ENCODE peak calls at places on chromosomes 1 and 21, in nine cellular contexts. One of them, this sample, is unnamed.

GRCh38 chr1:60583696-60584095 is 498.7 kb upstream of the NFIA start:
- DNase-seq in AG10803: no peak
- DNase-seq in colonic mucosa: no peak
- DNase-seq in right atrium auricular region: no peak
- DNase-seq in HFFc6: no peak
- DNase-seq in psoas muscle: no peak
- DNase-seq in fibroblast of pulmonary artery: no peak
- DNase-seq in lower lobe of right lung: no peak
- DNase-seq in esophagus squamous epithelium: no peak
- DNase-seq in this sample: no peak

GRCh38 chr21:43294194-43294902 is 125.5 kb downstream of the CRYAA start:
- DNase-seq in AG10803: no peak
- DNase-seq in colonic mucosa: no peak
- DNase-seq in right atrium auricular region: no peak
- DNase-seq in HFFc6: no peak
- DNase-seq in psoas muscle: no peak
- DNase-seq in fibroblast of pulmonary artery: no peak
- DNase-seq in lower lobe of right lung: no peak
- DNase-seq in esophagus squamous epithelium: no peak
- DNase-seq in this sample: no peak

GRCh38 chr1:246335126-246335525 is 172.0 kb downstream of the SMYD3 start:
- DNase-seq in AG10803: no peak
- DNase-seq in colonic mucosa: no peak
- DNase-seq in right atrium auricular region: no peak
- DNase-seq in HFFc6: no peak
- DNase-seq in psoas muscle: no peak
- DNase-seq in fibroblast of pulmonary artery: no peak
- DNase-seq in lower lobe of right lung: no peak
- DNase-seq in esophagus squamous epithelium: no peak
- DNase-seq in this sample: no peak

GRCh38 chr1:14553711-14554110 is 44.8 kb upstream of the KAZN start:
- DNase-seq in AG10803: no peak
- DNase-seq in colonic mucosa: no peak
- DNase-seq in right atrium auricular region: peak; percentile 72
- DNase-seq in HFFc6: no peak
- DNase-seq in psoas muscle: no peak
- DNase-seq in fibroblast of pulmonary artery: no peak
- DNase-seq in lower lobe of right lung: no peak
- DNase-seq in esophagus squamous epithelium: no peak
- DNase-seq in this sample: no peak

GRCh38 chr1:11062965-11063401 is 3.2 kb upstream of the SRM start:
- DNase-seq in AG10803: peak; percentile 94
- DNase-seq in colonic mucosa: no peak
- DNase-seq in right atrium auricular region: no peak
- DNase-seq in HFFc6: no peak
- DNase-seq in psoas muscle: peak; percentile 14
- DNase-seq in fibroblast of pulmonary artery: no peak
- DNase-seq in lower lobe of right lung: no peak
- DNase-seq in esophagus squamous epithelium: no peak
- DNase-seq in this sample: peak; percentile 82

GRCh38 chr1:167631987-167632680 is 2.1 kb downstream of the RCSD1 start:
- DNase-seq in AG10803: no peak
- DNase-seq in colonic mucosa: no peak
- DNase-seq in right atrium auricular region: no peak
- DNase-seq in HFFc6: no peak
- DNase-seq in psoas muscle: no peak
- DNase-seq in fibroblast of pulmonary artery: peak; percentile 49
- DNase-seq in lower lobe of right lung: no peak
- DNase-seq in esophagus squamous epithelium: no peak
- DNase-seq in this sample: peak; percentile 62

GRCh38 chr1:85601930-85602329 is 21.4 kb downstream of the CCN1 start:
- DNase-seq in AG10803: no peak
- DNase-seq in colonic mucosa: no peak
- DNase-seq in right atrium auricular region: no peak
- DNase-seq in HFFc6: no peak
- DNase-seq in psoas muscle: no peak
- DNase-seq in fibroblast of pulmonary artery: no peak
- DNase-seq in lower lobe of right lung: no peak
- DNase-seq in esophagus squamous epithelium: no peak
- DNase-seq in this sample: no peak

GRCh38 chr1:18041107-18041506 is 66.5 kb upstream of the IGSF21 start:
- DNase-seq in AG10803: no peak
- DNase-seq in colonic mucosa: no peak
- DNase-seq in right atrium auricular region: peak; percentile 66
- DNase-seq in HFFc6: no peak
- DNase-seq in psoas muscle: no peak
- DNase-seq in fibroblast of pulmonary artery: no peak
- DNase-seq in lower lobe of right lung: no peak
- DNase-seq in esophagus squamous epithelium: no peak
- DNase-seq in this sample: no peak

GRCh38 chr1:112460672-112461071 is 48.1 kb upstream of the WNT2B start:
- DNase-seq in AG10803: no peak
- DNase-seq in colonic mucosa: no peak
- DNase-seq in right atrium auricular region: no peak
- DNase-seq in HFFc6: no peak
- DNase-seq in psoas muscle: no peak
- DNase-seq in fibroblast of pulmonary artery: no peak
- DNase-seq in lower lobe of right lung: no peak
- DNase-seq in esophagus squamous epithelium: no peak
- DNase-seq in this sample: no peak

GRCh38 chr1:246687002-246687401 is 37.2 kb upstream of the SCCPDH start:
- DNase-seq in AG10803: no peak
- DNase-seq in colonic mucosa: no peak
- DNase-seq in right atrium auricular region: no peak
- DNase-seq in HFFc6: no peak
- DNase-seq in psoas muscle: no peak
- DNase-seq in fibroblast of pulmonary artery: no peak
- DNase-seq in lower lobe of right lung: no peak
- DNase-seq in esophagus squamous epithelium: no peak
- DNase-seq in this sample: no peak

GRCh38 chr1:3775498-3776230 is 3.1 kb downstream of the SMIM1 start:
- DNase-seq in AG10803: peak; percentile 33
- DNase-seq in colonic mucosa: peak; percentile 67
- DNase-seq in right atrium auricular region: no peak
- DNase-seq in HFFc6: no peak
- DNase-seq in psoas muscle: peak; percentile 73
- DNase-seq in fibroblast of pulmonary artery: peak; percentile 64
- DNase-seq in lower lobe of right lung: peak; percentile 77
- DNase-seq in esophagus squamous epithelium: no peak
- DNase-seq in this sample: peak; percentile 74

GRCh38 chr1:204659061-204659460 is 26.5 kb downstream of the LRRN2 start:
- DNase-seq in AG10803: peak; percentile 9
- DNase-seq in colonic mucosa: no peak
- DNase-seq in right atrium auricular region: no peak
- DNase-seq in HFFc6: peak; percentile 32
- DNase-seq in psoas muscle: no peak
- DNase-seq in fibroblast of pulmonary artery: no peak
- DNase-seq in lower lobe of right lung: no peak
- DNase-seq in esophagus squamous epithelium: no peak
- DNase-seq in this sample: no peak

GRCh38 chr1:201637282-201638076 is 98.6 kb downstream of the NAV1 start:
- DNase-seq in AG10803: peak; percentile 91
- DNase-seq in colonic mucosa: no peak
- DNase-seq in right atrium auricular region: no peak
- DNase-seq in HFFc6: no peak
- DNase-seq in psoas muscle: no peak
- DNase-seq in fibroblast of pulmonary artery: peak; percentile 70
- DNase-seq in lower lobe of right lung: no peak
- DNase-seq in esophagus squamous epithelium: no peak
- DNase-seq in this sample: no peak

GRCh38 chr1:84762664-84763063 is 72.4 kb upstream of the SSX2IP start:
- DNase-seq in AG10803: no peak
- DNase-seq in colonic mucosa: no peak
- DNase-seq in right atrium auricular region: no peak
- DNase-seq in HFFc6: no peak
- DNase-seq in psoas muscle: no peak
- DNase-seq in fibroblast of pulmonary artery: peak; percentile 51
- DNase-seq in lower lobe of right lung: no peak
- DNase-seq in esophagus squamous epithelium: no peak
- DNase-seq in this sample: no peak

GRCh38 chr1:4698911-4699310 is 44.5 kb downstream of the AJAP1 start:
- DNase-seq in AG10803: no peak
- DNase-seq in colonic mucosa: no peak
- DNase-seq in right atrium auricular region: no peak
- DNase-seq in HFFc6: no peak
- DNase-seq in psoas muscle: no peak
- DNase-seq in fibroblast of pulmonary artery: no peak
- DNase-seq in lower lobe of right lung: no peak
- DNase-seq in esophagus squamous epithelium: no peak
- DNase-seq in this sample: no peak

GRCh38 chr1:37325010-37325409 is 149.4 kb upstream of the ZC3H12A start:
- DNase-seq in AG10803: no peak
- DNase-seq in colonic mucosa: no peak
- DNase-seq in right atrium auricular region: no peak
- DNase-seq in HFFc6: no peak
- DNase-seq in psoas muscle: no peak
- DNase-seq in fibroblast of pulmonary artery: no peak
- DNase-seq in lower lobe of right lung: no peak
- DNase-seq in esophagus squamous epithelium: no peak
- DNase-seq in this sample: no peak

GRCh38 chr1:91622586-91622985 is 121.9 kb downstream of the CDC7 start:
- DNase-seq in AG10803: no peak
- DNase-seq in colonic mucosa: peak; percentile 43
- DNase-seq in right atrium auricular region: peak; percentile 68
- DNase-seq in HFFc6: no peak
- DNase-seq in psoas muscle: peak; percentile 82
- DNase-seq in fibroblast of pulmonary artery: peak; percentile 16
- DNase-seq in lower lobe of right lung: no peak
- DNase-seq in esophagus squamous epithelium: no peak
- DNase-seq in this sample: no peak

GRCh38 chr1:55813619-55814018 is 598.5 kb upstream of the USP24 start:
- DNase-seq in AG10803: peak; percentile 94
- DNase-seq in colonic mucosa: peak; percentile 22
- DNase-seq in right atrium auricular region: peak; percentile 70
- DNase-seq in HFFc6: no peak
- DNase-seq in psoas muscle: peak; percentile 78
- DNase-seq in fibroblast of pulmonary artery: peak; percentile 96
- DNase-seq in lower lobe of right lung: no peak
- DNase-seq in esophagus squamous epithelium: no peak
- DNase-seq in this sample: no peak

GRCh38 chr1:207244409-207244801 is 77.1 kb upstream of the CD55 start:
- DNase-seq in AG10803: no peak
- DNase-seq in colonic mucosa: no peak
- DNase-seq in right atrium auricular region: no peak
- DNase-seq in HFFc6: no peak
- DNase-seq in psoas muscle: no peak
- DNase-seq in fibroblast of pulmonary artery: no peak
- DNase-seq in lower lobe of right lung: no peak
- DNase-seq in esophagus squamous epithelium: no peak
- DNase-seq in this sample: no peak

GRCh38 chr21:36710729-36711048 is 11.8 kb downstream of the SIM2 start:
- DNase-seq in AG10803: no peak
- DNase-seq in colonic mucosa: no peak
- DNase-seq in right atrium auricular region: no peak
- DNase-seq in HFFc6: no peak
- DNase-seq in psoas muscle: no peak
- DNase-seq in fibroblast of pulmonary artery: no peak
- DNase-seq in lower lobe of right lung: no peak
- DNase-seq in esophagus squamous epithelium: no peak
- DNase-seq in this sample: no peak

GRCh38 chr1:59204001-59204400 is 92.9 kb upstream of the FGGY start:
- DNase-seq in AG10803: peak; percentile 57
- DNase-seq in colonic mucosa: peak; percentile 70
- DNase-seq in right atrium auricular region: peak; percentile 69
- DNase-seq in HFFc6: no peak
- DNase-seq in psoas muscle: no peak
- DNase-seq in fibroblast of pulmonary artery: peak; percentile 82
- DNase-seq in lower lobe of right lung: peak; percentile 54
- DNase-seq in esophagus squamous epithelium: no peak
- DNase-seq in this sample: no peak

GRCh38 chr1:172380441-172381244 is 39.8 kb upstream of the C1orf105 start:
- DNase-seq in AG10803: no peak
- DNase-seq in colonic mucosa: no peak
- DNase-seq in right atrium auricular region: no peak
- DNase-seq in HFFc6: no peak
- DNase-seq in psoas muscle: no peak
- DNase-seq in fibroblast of pulmonary artery: no peak
- DNase-seq in lower lobe of right lung: no peak
- DNase-seq in esophagus squamous epithelium: no peak
- DNase-seq in this sample: peak; percentile 40
- TF ChIP-seq CTCF in AG10803: no peak
- TF ChIP-seq CTCF in colonic mucosa: no peak
- TF ChIP-seq CTCF in right atrium auricular region: no peak
- TF ChIP-seq CTCF in HFFc6: no peak
- TF ChIP-seq CTCF in psoas muscle: no peak
- TF ChIP-seq CTCF in fibroblast of pulmonary artery: no peak
- TF ChIP-seq CTCF in lower lobe of right lung: no peak
- TF ChIP-seq CTCF in esophagus squamous epithelium: no peak
- TF ChIP-seq CTCF in this sample: no peak

GRCh38 chr1:175317309-175317708 is 124.7 kb upstream of the KIAA0040 start:
- DNase-seq in AG10803: no peak
- DNase-seq in colonic mucosa: no peak
- DNase-seq in right atrium auricular region: no peak
- DNase-seq in HFFc6: no peak
- DNase-seq in psoas muscle: no peak
- DNase-seq in fibroblast of pulmonary artery: peak; percentile 6
- DNase-seq in lower lobe of right lung: no peak
- DNase-seq in esophagus squamous epithelium: no peak
- DNase-seq in this sample: peak; percentile 42
- TF ChIP-seq CTCF in AG10803: peak; percentile 32
- TF ChIP-seq CTCF in colonic mucosa: peak; percentile 23
- TF ChIP-seq CTCF in right atrium auricular region: peak; percentile 51
- TF ChIP-seq CTCF in HFFc6: peak; percentile 60
- TF ChIP-seq CTCF in psoas muscle: peak; percentile 18
- TF ChIP-seq CTCF in fibroblast of pulmonary artery: peak; percentile 33
- TF ChIP-seq CTCF in lower lobe of right lung: peak; percentile 41
- TF ChIP-seq CTCF in esophagus squamous epithelium: peak; percentile 13
- TF ChIP-seq CTCF in this sample: peak; percentile 48

GRCh38 chr1:1043921-1044320 is 24.0 kb downstream of the AGRN start:
- DNase-seq in AG10803: no peak
- DNase-seq in colonic mucosa: no peak
- DNase-seq in right atrium auricular region: no peak
- DNase-seq in HFFc6: no peak
- DNase-seq in psoas muscle: no peak
- DNase-seq in fibroblast of pulmonary artery: no peak
- DNase-seq in lower lobe of right lung: no peak
- DNase-seq in esophagus squamous epithelium: no peak
- DNase-seq in this sample: no peak
- TF ChIP-seq CTCF in AG10803: no peak
- TF ChIP-seq CTCF in colonic mucosa: no peak
- TF ChIP-seq CTCF in right atrium auricular region: no peak
- TF ChIP-seq CTCF in HFFc6: no peak
- TF ChIP-seq CTCF in psoas muscle: no peak
- TF ChIP-seq CTCF in fibroblast of pulmonary artery: no peak
- TF ChIP-seq CTCF in lower lobe of right lung: no peak
- TF ChIP-seq CTCF in esophagus squamous epithelium: no peak
- TF ChIP-seq CTCF in this sample: no peak

DNA sequence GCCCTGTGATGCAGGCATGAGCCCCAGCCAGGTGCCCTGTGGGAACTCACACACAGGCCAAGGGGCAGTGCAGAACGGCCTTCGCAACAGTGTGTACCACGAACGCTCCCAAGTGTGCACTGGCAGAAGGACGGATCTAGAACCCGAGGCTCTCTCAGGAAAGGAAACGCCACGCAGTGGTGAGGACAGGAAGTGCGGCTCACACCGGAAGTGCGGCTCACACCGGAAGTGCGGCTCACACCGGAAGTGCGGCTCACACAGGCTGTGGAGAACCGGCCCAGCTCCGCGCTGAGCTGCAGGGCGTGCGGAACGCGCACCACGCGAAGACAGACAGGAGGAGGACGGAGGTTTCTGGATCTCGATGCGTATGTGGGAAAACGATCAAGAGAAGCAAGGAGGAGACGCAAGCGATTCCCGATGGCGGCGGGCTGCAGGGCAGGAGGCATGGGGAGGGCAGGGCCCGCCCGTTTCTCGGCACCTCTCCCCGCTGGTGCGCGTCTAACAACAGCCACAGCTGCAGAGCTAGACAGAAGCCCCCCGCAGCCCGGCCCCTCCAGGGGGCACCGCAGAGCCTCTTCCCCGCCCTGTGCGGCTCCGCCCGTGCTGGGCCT is 35.9 kb upstream of the TMEM52 start:
- DNase-seq in AG10803: no peak
- DNase-seq in colonic mucosa: no peak
- DNase-seq in right atrium auricular region: no peak
- DNase-seq in HFFc6: no peak
- DNase-seq in psoas muscle: no peak
- DNase-seq in fibroblast of pulmonary artery: no peak
- DNase-seq in lower lobe of right lung: no peak
- DNase-seq in esophagus squamous epithelium: no peak
- DNase-seq in this sample: peak; percentile 20
- TF ChIP-seq CTCF in AG10803: no peak
- TF ChIP-seq CTCF in colonic mucosa: no peak
- TF ChIP-seq CTCF in right atrium auricular region: no peak
- TF ChIP-seq CTCF in HFFc6: peak; percentile 58
- TF ChIP-seq CTCF in psoas muscle: no peak
- TF ChIP-seq CTCF in fibroblast of pulmonary artery: no peak
- TF ChIP-seq CTCF in lower lobe of right lung: no peak
- TF ChIP-seq CTCF in esophagus squamous epithelium: no peak
- TF ChIP-seq CTCF in this sample: no peak

This sample was measured in activated CD8-positive, alpha-beta T cell treated with anti-CD3 and anti-CD28 coated beads for 36 hours.